ENCODE peak calls at places on chromosomes 12 and 14, in six cellular contexts. H is MM.1S, K is HAP-1, W is keratinocyte, C is sigmoid colon, P is endothelial cell of umbilical vein. L is an unnamed sample.

GRCh38 chr12:30823140-30823669 is 68.5 kb upstream of the CAPRIN2 start:
- DNase-seq in W (no peak), P (no peak), K (no peak), H (no peak), C (no peak), L (peak)

GRCh38 chr12:129075451-129076208 is 222.4 kb downstream of the GLT1D1 start:
- DNase-seq in P (no peak), K (no peak), C (no peak), W (no peak), H (no peak), L (no peak)

GRCh38 chr14:47948981-47949380 is 273.6 kb upstream of the MDGA2 start:
- DNase-seq in C (no peak), K (no peak), W (no peak), P (no peak), H (no peak), L (no peak)

GRCh38 chr12:54018608-54018984 is 9.6 kb upstream of the HOXC6 start:
- DNase-seq in W (no peak), P (no peak), C (no peak), K (no peak), H (no peak), L (no peak)

GRCh38 chr12:93229494-93230310 is 148.0 kb upstream of the NUDT4 start:
- DNase-seq in W (peak), K (no peak), P (peak), C (no peak), H (no peak), L (peak)

GRCh38 chr14:29216774-29217232 is 450.2 kb downstream of the FOXG1 start:
- DNase-seq in W (no peak), C (no peak), K (no peak), H (no peak), P (no peak), L (no peak)

GRCh38 chr12:106919910-106920544 is 35.7 kb upstream of the TMEM263 start:
- DNase-seq in H (peak), C (no peak), P (peak), W (no peak), K (peak), L (peak)

GRCh38 chr14:104687601-104688504 is 1.6 kb upstream of the INF2 start:
- DNase-seq in K (no peak), P (no peak), W (no peak), H (no peak), C (peak), L (peak)

GRCh38 chr12:52686756-52687487 is 6.7 kb upstream of the KRT1 start:
- DNase-seq in H (no peak), K (no peak), C (no peak), P (no peak), W (no peak), L (no peak)

GRCh38 chr12:33116284-33116683 is 219.7 kb upstream of the PKP2 start:
- DNase-seq in H (no peak), P (no peak), W (no peak), K (no peak), C (no peak), L (no peak)

GRCh38 chr12:57242691-57243454 is 8.1 kb downstream of the STAC3 start:
- DNase-seq in W (no peak), P (peak), K (peak), H (peak), C (peak), L (peak)

GRCh38 chr12:112584266-112584722 is 165.5 kb downstream of the PTPN11 start:
- DNase-seq in K (no peak), W (no peak), C (no peak), H (no peak), P (no peak), L (no peak)

GRCh38 chr12:82757059-82757458 is 70.4 kb downstream of the TMTC2 start:
- DNase-seq in H (no peak), P (no peak), C (no peak), K (no peak), W (no peak), L (no peak)

GRCh38 chr14:64260418-64260817 is 33.8 kb downstream of the ESR2 start:
- DNase-seq in H (no peak), P (no peak), W (no peak), C (no peak), K (no peak), L (no peak)

GRCh38 chr12:46212108-46212982 is 56.5 kb downstream of the SLC38A1 start:
- DNase-seq in C (no peak), K (no peak), P (no peak), W (no peak), H (no peak), L (no peak)

GRCh38 chr14:72178517-72178916 is 246.3 kb downstream of the RGS6 start:
- DNase-seq in K (no peak), H (no peak), P (no peak), W (no peak), C (no peak), L (no peak)

GRCh38 chr14:91041450-91041849 is 19.0 kb downstream of the RPS6KA5 start:
- DNase-seq in C (no peak), P (no peak), W (no peak), K (no peak), H (peak), L (no peak)

GRCh38 chr14:101131451-101131916 is 228.0 kb upstream of the RTL1 start:
- DNase-seq in W (no peak), P (no peak), K (no peak), C (no peak), H (no peak), L (no peak)

GRCh38 chr14:80987235-80988032 is 32.0 kb downstream of the TSHR start:
- DNase-seq in P (peak), C (peak), H (peak), K (peak), W (peak), L (peak)

GRCh38 chr14:90615444-90616095 is 200.7 kb downstream of the TTC7B start:
- DNase-seq in K (no peak), W (no peak), C (peak), H (no peak), P (peak), L (no peak)

GRCh38 chr12:48696626-48697025 is 14.6 kb upstream of the KANSL2 start:
- DNase-seq in P (no peak), H (no peak), C (no peak), W (no peak), K (no peak), L (no peak)

GRCh38 chr12:1799068-1799881 is 21.1 kb upstream of the LRTM2 start:
- DNase-seq in P (no peak), H (no peak), C (no peak), W (no peak), K (no peak), L (no peak)
- H3K4me3 ChIP-seq in P (no peak), H (no peak), C (no peak), W (no peak), K (no peak), L (no peak)

GRCh38 chr12:108832208-108832607 is 25.2 kb downstream of the SSH1 start:
- DNase-seq in H (no peak), W (no peak), C (no peak), P (peak), K (no peak), L (peak)

GRCh38 chr12:108831309-108831991 is 25.9 kb downstream of the SSH1 start:
- DNase-seq in H (peak), W (no peak), K (no peak), P (no peak), C (no peak), L (no peak)

GRCh38 chr12:108833355-108833733 is 24.0 kb downstream of the SSH1 start:
- DNase-seq in K (no peak), H (no peak), P (peak), C (no peak), W (no peak), L (peak)

GRCh38 chr12:108833757-108834472 is 23.5 kb downstream of the SSH1 start:
- DNase-seq in K (no peak), P (no peak), W (no peak), C (peak), H (no peak), L (peak)

DNA sequence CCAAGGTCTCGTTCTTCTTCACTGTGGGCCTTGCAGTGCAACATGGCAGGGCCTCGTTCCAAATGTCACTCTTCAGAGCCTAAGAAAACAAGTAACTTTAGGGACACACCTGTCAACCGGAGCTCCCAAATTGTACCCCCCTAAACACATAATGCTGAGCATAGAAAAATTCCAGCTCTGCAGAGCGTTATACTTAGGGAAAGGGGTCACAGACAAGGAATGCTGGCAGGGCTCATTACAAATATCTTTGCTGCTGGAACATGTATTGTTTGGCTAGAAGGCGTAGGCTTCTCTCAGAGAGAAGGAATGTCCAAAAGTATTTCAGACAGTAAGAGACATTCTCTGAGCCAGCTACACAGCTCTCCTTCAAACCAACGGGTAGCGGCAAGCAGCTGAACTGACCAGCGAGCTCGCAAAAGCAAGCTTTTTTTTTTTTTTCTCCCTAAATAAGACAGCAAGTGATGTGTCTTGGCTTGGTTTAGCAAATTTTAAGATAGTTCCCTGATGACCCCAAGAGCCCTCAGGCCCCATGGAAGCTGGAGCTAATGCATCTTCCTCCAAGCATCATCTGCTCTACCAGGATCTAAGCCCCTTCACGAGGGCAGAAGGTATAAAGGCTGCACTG is 24.5 kb downstream of the SSH1 start:
- DNase-seq in H (no peak), C (no peak), W (no peak), K (no peak), P (peak), L (peak)
- H3K4me3 ChIP-seq in H (no peak), C (no peak), W (peak), K (no peak), P (no peak), L (no peak)

DNA sequence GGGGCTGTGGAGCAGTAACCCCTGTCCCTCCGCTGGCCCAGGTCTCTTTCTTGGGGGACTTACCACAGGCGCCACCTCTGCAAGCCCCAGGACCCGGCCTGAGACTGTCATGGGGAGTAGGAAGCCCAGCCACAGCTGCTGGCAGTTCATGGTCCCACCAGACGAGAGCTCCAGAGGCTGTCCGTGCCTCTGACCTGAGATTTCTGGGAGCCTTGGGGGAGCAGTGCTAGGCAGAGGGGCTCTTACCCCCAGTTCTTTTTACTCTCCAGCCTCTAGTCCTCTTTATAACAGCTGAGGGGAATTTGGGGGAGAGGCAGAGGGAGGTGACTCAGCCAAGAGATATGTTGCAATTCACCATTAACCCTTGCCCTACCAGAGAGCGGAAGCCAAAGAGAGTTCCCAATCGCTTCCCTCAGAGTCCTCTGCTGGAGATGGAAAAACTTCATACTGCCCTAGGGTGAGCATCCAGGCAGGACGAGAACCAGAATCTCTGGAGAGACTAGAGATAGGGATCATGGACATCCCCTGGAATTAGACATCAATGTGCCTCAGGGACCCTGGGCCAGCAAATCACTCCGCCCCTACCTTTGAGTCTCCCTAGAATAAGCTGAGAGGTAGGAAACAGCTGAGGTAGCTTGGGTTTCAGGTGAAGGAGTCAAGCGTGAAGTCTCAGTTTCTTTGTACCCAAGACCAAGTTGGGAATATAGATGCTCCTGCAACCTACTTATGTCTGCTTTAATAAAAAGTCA is at the start of gene MMP19:
- DNase-seq in H (no peak), C (peak), P (no peak), K (no peak), W (no peak), L (peak)
- H3K4me3 ChIP-seq in H (no peak), C (peak), P (no peak), K (no peak), W (peak), L (peak)

DNA sequence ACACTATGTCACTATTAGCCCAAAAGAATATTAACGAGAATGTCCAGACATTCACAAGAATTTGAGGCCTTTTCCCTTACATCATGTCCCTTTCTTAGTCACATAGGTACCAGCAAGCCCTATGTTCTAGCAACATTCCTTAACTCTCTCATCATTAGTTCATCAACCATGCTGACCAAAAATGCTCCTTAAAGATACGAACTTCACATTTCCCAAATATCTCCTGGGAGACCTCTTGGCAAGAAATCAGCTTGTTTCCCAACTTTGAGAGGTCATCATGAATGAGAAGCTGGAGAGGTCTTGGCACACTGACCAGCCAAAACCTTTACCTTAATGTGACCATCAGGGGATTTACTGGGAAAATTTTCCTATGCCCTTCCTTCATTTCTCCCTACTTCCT is 4.6 kb downstream of the SALL2 start:
- DNase-seq in C (no peak), K (no peak), W (no peak), H (no peak), P (no peak), L (peak)
- H3K4me3 ChIP-seq in C (no peak), K (no peak), W (no peak), H (no peak), P (no peak), L (no peak)

DNA sequence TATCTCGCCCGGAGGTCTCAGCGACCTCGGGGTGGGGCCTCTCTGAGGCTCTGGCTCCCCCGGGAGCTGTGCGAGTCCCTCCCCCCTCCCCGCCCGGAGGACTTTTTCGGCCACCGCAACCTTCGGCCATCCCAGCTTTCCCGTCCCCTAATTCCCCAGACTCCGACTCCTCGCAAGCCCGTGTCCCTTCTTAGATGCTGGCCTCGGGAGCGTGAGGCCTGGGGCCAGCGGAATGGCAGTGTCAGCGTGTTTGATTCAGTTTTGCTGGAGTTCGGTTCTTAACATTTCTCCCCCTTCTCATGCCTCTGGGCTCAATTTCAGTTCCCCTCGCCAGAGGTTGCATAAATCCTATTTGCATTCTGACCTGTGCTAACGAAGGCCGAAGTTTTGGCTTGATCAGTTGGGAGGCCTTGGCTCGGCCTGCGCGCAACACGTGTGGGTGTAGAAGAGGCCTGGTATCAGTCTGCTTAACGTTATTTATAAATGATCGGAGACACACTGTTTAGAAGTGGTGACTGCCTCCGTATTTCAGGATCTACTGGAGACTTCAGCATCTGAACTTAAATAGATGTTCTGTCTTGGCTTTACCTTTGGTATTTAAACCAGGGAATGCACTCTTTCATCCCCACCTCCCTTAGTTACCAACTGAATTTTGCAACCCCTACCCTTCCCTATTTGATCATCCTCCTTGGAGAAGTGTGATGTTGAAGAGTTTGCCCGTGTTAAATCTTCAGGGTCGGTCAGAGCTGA is 752 bp downstream of the HSP90B1 start:
- DNase-seq in P (peak), K (no peak), C (peak), W (no peak), H (peak), L (peak)
- H3K4me3 ChIP-seq in P (peak), K (peak), C (peak), W (peak), H (peak), L (peak)

DNA sequence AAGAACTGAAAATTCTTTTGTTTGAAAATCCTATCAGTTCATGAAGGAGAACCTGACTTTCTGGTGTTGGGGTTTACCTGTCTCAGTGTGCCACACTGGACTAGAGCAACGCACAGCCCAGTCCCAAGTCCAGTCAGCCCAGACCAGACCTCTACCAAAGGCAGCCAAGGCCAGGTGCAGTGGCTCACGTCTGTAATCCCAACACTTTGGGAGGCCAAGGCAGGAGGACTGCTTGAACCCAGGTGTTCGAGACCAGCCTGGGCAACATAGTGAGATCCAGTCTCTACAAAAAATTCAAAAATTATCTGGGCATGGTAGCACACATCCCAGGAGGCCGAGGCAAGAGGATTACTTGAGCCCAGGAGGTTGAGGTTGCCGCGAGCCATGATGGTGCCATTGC is 4.6 kb downstream of the CCDC85C start:
- DNase-seq in H (no peak), C (no peak), K (no peak), P (no peak), W (no peak), L (no peak)
- H3K4me3 ChIP-seq in H (no peak), C (no peak), K (no peak), P (no peak), W (no peak), L (no peak)

L was measured in fibroblast of lung.